ENCODE peak calls at places on chromosomes 6 and 20, in four cellular contexts. One of them, this sample, is unnamed.
A peak's percentile ranks its signal among the peaks of the same experiment; 100 is the strongest.

GRCh38 chr6:130037207-130037811 is 18.9 kb downstream of the L3MBTL3 start:
- DNase-seq in GM23338: peak; percentile 27
- DNase-seq in mammary epithelial cell: no peak
- DNase-seq in IMR-90: no peak
- DNase-seq in this sample: no peak

GRCh38 chr6:101926149-101926925 is 532.8 kb downstream of the GRIK2 start:
- DNase-seq in mammary epithelial cell: no peak
- DNase-seq in IMR-90: peak; percentile 25
- DNase-seq in GM23338: no peak
- DNase-seq in this sample: peak; percentile 29

GRCh38 chr20:57791946-57792328 is 82.1 kb upstream of the PMEPA1 start:
- DNase-seq in IMR-90: no peak
- DNase-seq in GM23338: no peak
- DNase-seq in mammary epithelial cell: no peak
- DNase-seq in this sample: no peak

GRCh38 chr6:165571068-165571682 is 91.9 kb downstream of the PDE10A start:
- DNase-seq in GM23338: no peak
- DNase-seq in IMR-90: peak; percentile 93
- DNase-seq in mammary epithelial cell: no peak
- DNase-seq in this sample: no peak

GRCh38 chr6:106913111-106913510 is 61.4 kb downstream of the CD24 start:
- DNase-seq in GM23338: no peak
- DNase-seq in IMR-90: no peak
- DNase-seq in mammary epithelial cell: peak; percentile 53
- DNase-seq in this sample: no peak

GRCh38 chr6:20444786-20445271 is 43.1 kb downstream of the E2F3 start:
- DNase-seq in IMR-90: peak; percentile 28
- DNase-seq in GM23338: no peak
- DNase-seq in mammary epithelial cell: peak; percentile 43
- DNase-seq in this sample: no peak

GRCh38 chr20:50270569-50270968 is 79.9 kb downstream of the CEBPB start:
- DNase-seq in IMR-90: no peak
- DNase-seq in GM23338: no peak
- DNase-seq in mammary epithelial cell: no peak
- DNase-seq in this sample: no peak

GRCh38 chr6:109799664-109800063 is 108.6 kb downstream of the FIG4 start:
- DNase-seq in IMR-90: no peak
- DNase-seq in GM23338: no peak
- DNase-seq in mammary epithelial cell: peak; percentile 31
- DNase-seq in this sample: no peak

GRCh38 chr6:43736211-43736786 is 33.7 kb upstream of the VEGFA start:
- DNase-seq in IMR-90: no peak
- DNase-seq in GM23338: no peak
- DNase-seq in mammary epithelial cell: no peak
- DNase-seq in this sample: no peak

GRCh38 chr20:41499961-41500725 is 118.0 kb downstream of the CHD6 start:
- DNase-seq in GM23338: no peak
- DNase-seq in mammary epithelial cell: no peak
- DNase-seq in IMR-90: no peak
- DNase-seq in this sample: peak; percentile 43

GRCh38 chr6:80343511-80343910 is 237.0 kb downstream of the BCKDHB start:
- DNase-seq in mammary epithelial cell: no peak
- DNase-seq in GM23338: no peak
- DNase-seq in IMR-90: peak; percentile 61
- DNase-seq in this sample: no peak

GRCh38 chr6:20432692-20433091 is 31.0 kb downstream of the E2F3 start:
- DNase-seq in GM23338: no peak
- DNase-seq in IMR-90: no peak
- DNase-seq in mammary epithelial cell: no peak
- DNase-seq in this sample: no peak

DNA sequence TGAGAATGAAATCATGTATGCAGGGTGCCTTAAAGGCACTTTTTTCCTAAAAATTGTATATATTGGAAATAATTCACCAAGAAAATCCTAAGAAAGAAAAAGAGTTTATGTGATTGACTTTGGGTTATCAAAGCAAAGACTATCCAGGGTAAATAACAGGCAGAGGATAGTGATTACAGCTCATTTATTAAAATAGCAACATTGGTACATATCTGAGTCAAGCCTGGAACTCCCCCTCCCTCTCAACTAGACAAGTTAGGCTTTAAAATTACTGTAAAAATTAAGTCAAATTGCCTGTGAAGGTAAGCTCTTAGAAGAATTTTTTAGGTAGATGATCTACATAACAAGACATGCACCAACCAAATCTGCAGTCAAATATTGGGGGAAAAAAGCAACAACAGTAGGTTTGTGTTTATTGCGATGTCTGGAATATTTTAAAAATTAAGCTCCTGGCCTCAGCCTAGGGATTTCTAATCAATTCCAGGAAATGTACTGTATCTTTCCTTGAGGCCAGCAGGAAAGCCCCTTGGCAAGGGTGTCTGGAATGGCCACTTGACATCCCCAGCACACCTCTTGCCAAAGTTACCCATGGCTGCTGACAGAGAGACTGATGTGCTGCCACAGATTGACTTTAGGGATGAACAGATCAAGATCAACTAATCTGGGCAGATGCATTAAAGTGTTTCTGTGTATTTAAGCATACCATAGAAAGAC is 31.2 kb upstream of the HBS1L start:
- DNase-seq in IMR-90: no peak
- DNase-seq in GM23338: no peak
- DNase-seq in mammary epithelial cell: no peak
- DNase-seq in this sample: no peak
- H3K4me3 ChIP-seq in IMR-90: peak overlapping the region; percentile 24
- H3K4me3 ChIP-seq in GM23338: no peak overlapping the region
- H3K4me3 ChIP-seq in mammary epithelial cell: no peak overlapping the region
- H3K4me3 ChIP-seq in this sample: no peak overlapping the region

DNA sequence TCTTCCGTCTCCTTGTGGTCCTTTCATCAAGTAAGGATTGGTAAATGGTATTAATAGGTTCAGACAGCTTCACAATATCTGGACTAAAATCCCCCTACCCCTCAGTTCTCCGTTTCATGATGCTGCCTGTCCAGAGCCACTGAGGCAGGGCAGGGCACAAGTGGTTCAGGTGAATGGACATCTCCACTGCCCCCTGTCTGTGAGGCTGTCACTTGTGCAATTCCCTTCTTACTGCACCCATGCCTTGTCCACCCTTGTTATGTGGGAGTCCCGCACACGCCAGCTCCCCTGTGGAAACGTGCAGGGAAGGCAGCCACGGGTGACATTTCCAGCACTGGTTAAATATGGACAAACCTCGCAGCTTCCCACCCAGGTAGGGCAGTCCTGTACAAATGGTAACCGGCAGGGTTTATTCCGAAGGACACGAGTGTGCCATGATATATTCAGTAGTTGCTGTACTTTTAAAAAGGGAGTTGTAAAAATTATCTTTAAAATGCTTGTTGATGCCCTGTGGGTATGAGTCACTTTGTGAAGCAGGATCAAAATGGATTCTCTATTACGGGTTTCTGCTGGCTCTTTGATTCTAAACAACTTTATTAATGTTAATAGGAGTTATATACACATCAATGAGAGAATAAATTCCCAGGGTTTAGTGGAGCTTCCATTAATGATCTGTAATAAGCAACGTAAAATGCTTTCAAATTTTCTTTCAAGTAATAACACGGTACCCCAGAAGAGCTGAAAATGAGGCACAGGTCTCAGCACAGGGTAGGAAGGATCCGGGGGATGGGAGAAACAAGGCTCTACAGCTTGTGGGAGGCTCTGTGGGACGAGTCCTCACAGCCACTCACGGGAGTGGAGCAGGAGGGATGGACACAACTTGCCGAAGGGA is 73.4 kb downstream of the FYN start:
- DNase-seq in GM23338: no peak
- DNase-seq in IMR-90: peak; percentile 36
- DNase-seq in mammary epithelial cell: no peak
- DNase-seq in this sample: no peak
- TF ChIP-seq CTCF in GM23338: peak; percentile 66
- TF ChIP-seq CTCF in IMR-90: no peak
- TF ChIP-seq CTCF in mammary epithelial cell: peak; percentile 1
- TF ChIP-seq CTCF in this sample: peak; percentile 30

GRCh38 chr20:1225263-1225728 is 548 bp upstream of the RAD21L1 start:
- DNase-seq in IMR-90: no peak
- DNase-seq in mammary epithelial cell: no peak
- DNase-seq in GM23338: peak; percentile 91
- DNase-seq in this sample: no peak

GRCh38 chr20:1229541-1229940 is 3.7 kb downstream of the RAD21L1 start:
- DNase-seq in IMR-90: no peak
- DNase-seq in GM23338: no peak
- DNase-seq in mammary epithelial cell: no peak
- DNase-seq in this sample: no peak

GRCh38 chr20:1224205-1224604 is 1.6 kb upstream of the RAD21L1 start:
- DNase-seq in mammary epithelial cell: no peak
- DNase-seq in GM23338: no peak
- DNase-seq in IMR-90: no peak
- DNase-seq in this sample: no peak

GRCh38 chr20:1225729-1226313 is at the start of gene RAD21L1:
- DNase-seq in IMR-90: peak; percentile 60
- DNase-seq in GM23338: peak; percentile 81
- DNase-seq in mammary epithelial cell: peak; percentile 52
- DNase-seq in this sample: no peak

DNA sequence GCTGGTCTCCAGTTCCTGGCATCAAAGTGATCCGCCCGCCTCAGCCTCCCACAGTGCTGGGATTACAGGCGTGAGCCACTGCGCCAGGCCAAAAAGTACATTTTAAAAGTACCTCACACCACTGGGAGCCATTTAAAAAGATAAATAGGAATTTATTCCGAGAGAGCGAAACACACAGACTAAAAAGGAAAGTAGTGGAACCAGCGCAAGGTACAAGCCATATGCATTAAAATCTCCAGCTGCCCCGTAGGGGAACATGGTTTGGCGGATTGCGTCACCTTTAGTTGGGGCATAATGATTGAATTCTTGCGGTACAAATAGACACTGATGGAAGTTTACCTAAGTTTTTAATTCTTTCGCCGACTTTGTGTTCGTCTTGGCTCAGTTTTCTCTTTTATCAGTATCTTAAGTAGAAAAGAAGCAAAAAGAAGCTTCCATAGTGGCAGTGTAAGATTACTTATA is 1.3 kb downstream of the RAD21L1 start:
- DNase-seq in GM23338: no peak
- DNase-seq in mammary epithelial cell: no peak
- DNase-seq in IMR-90: no peak
- DNase-seq in this sample: no peak
- H3K4me3 ChIP-seq in GM23338: peak overlapping the region; percentile 88
- H3K4me3 ChIP-seq in mammary epithelial cell: no peak overlapping the region
- H3K4me3 ChIP-seq in IMR-90: peak overlapping the region; percentile 72
- H3K4me3 ChIP-seq in this sample: no peak overlapping the region

GRCh38 chr20:47847882-47848485 is 62.7 kb upstream of the SULF2 start:
- DNase-seq in GM23338: no peak
- DNase-seq in IMR-90: no peak
- DNase-seq in mammary epithelial cell: no peak
- DNase-seq in this sample: no peak

GRCh38 chr20:47851774-47852173 is 66.5 kb upstream of the SULF2 start:
- DNase-seq in GM23338: no peak
- DNase-seq in mammary epithelial cell: no peak
- DNase-seq in IMR-90: no peak
- DNase-seq in this sample: no peak

GRCh38 chr20:47843886-47844567 is 58.7 kb upstream of the SULF2 start:
- DNase-seq in mammary epithelial cell: peak; percentile 95
- DNase-seq in IMR-90: no peak
- DNase-seq in GM23338: peak; percentile 46
- DNase-seq in this sample: no peak

GRCh38 chr20:47854687-47855212 is 69.5 kb upstream of the SULF2 start:
- DNase-seq in mammary epithelial cell: peak; percentile 57
- DNase-seq in IMR-90: peak; percentile 41
- DNase-seq in GM23338: peak; percentile 82
- DNase-seq in this sample: no peak

GRCh38 chr20:47849596-47849995 is 64.3 kb upstream of the SULF2 start:
- DNase-seq in mammary epithelial cell: no peak
- DNase-seq in GM23338: no peak
- DNase-seq in IMR-90: no peak
- DNase-seq in this sample: no peak
- TF ChIP-seq CTCF in mammary epithelial cell: no peak
- TF ChIP-seq CTCF in GM23338: no peak
- TF ChIP-seq CTCF in IMR-90: no peak
- TF ChIP-seq CTCF in this sample: no peak

GRCh38 chr6:27812805-27813626 is 99.2 kb downstream of the OR2B2 start:
- DNase-seq in IMR-90: no peak
- DNase-seq in mammary epithelial cell: no peak
- DNase-seq in GM23338: peak; percentile 16
- DNase-seq in this sample: no peak
- H3K4me3 ChIP-seq in IMR-90: no peak overlapping the region
- H3K4me3 ChIP-seq in mammary epithelial cell: no peak overlapping the region
- H3K4me3 ChIP-seq in GM23338: peak overlapping the region; percentile 57
- H3K4me3 ChIP-seq in this sample: no peak overlapping the region

GRCh38 chr6:39889229-39889628 is 45.0 kb downstream of the MOCS1 start:
- DNase-seq in mammary epithelial cell: no peak
- DNase-seq in IMR-90: no peak
- DNase-seq in GM23338: no peak
- DNase-seq in this sample: no peak
- TF ChIP-seq CTCF in mammary epithelial cell: no peak
- TF ChIP-seq CTCF in IMR-90: no peak
- TF ChIP-seq CTCF in GM23338: no peak
- TF ChIP-seq CTCF in this sample: no peak

This sample was measured in AG09309.